ENCODE peak calls at places on chromosome 1, in seven cellular contexts. S is WTC11, L is NCI-H1092 treated with DMSO at 0.1 percent for 48 hours, E is heart right ventricle, J is stromal cell of bone marrow, H is AG09319, F is endothelial cell. P is an unnamed sample.

GRCh38 chr1:27331922-27332321 is 9.9 kb upstream of the SYTL1 start:
- DNase-seq in J (no peak), F (no peak), H (no peak), S (no peak), L (no peak), E (no peak), P (no peak)

GRCh38 chr1:94081566-94082344 is 39.2 kb downstream of the ABCA4 start:
- DNase-seq in F (no peak), E (no peak), J (peak), L (no peak), S (no peak), H (peak), P (peak)

GRCh38 chr1:104488296-104489015 is 738.8 kb downstream of the AMY1C start:
- DNase-seq in S (no peak), F (no peak), L (no peak), E (no peak), J (no peak), H (no peak), P (no peak)

GRCh38 chr1:185477638-185478216 is 160.7 kb upstream of the IVNS1ABP start:
- DNase-seq in F (no peak), S (no peak), L (peak), E (no peak), J (no peak), H (no peak), P (no peak)

GRCh38 chr1:228420968-228421826 is 4.5 kb upstream of the TRIM17 start:
- DNase-seq in S (no peak), L (no peak), F (no peak), E (no peak), J (no peak), H (no peak), P (no peak)

GRCh38 chr1:179142889-179143299 is 61.0 kb downstream of the TOR3A start:
- DNase-seq in L (no peak), F (peak), E (no peak), H (peak), J (peak), S (no peak), P (peak)

GRCh38 chr1:48853006-48853405 is 76.3 kb upstream of the BEND5 start:
- DNase-seq in H (peak), L (no peak), F (no peak), E (no peak), S (no peak), J (peak), P (peak)

GRCh38 chr1:244280221-244280620 is 171.5 kb downstream of the ADSS2 start:
- DNase-seq in H (no peak), L (no peak), E (no peak), F (no peak), J (no peak), S (no peak), P (no peak)

GRCh38 chr1:167524651-167525050 is 6.3 kb upstream of the CD247 start:
- DNase-seq in F (no peak), J (no peak), E (no peak), L (no peak), H (no peak), S (no peak), P (no peak)

GRCh38 chr1:45974541-45975269 is 157.7 kb downstream of the PIK3R3 start:
- DNase-seq in E (no peak), J (no peak), H (no peak), L (no peak), S (no peak), F (no peak), P (no peak)

GRCh38 chr1:214106375-214106774 is 118.6 kb downstream of the PROX1 start:
- DNase-seq in L (no peak), S (no peak), F (no peak), H (no peak), J (no peak), E (no peak), P (no peak)

GRCh38 chr1:10796029-10796944 is at the start of gene CASZ1:
- DNase-seq in F (peak), S (peak), E (peak), J (peak), L (peak), H (peak), P (peak)

GRCh38 chr1:101139130-101139529 is 97.7 kb upstream of the S1PR1 start:
- DNase-seq in H (no peak), S (no peak), J (peak), F (no peak), L (no peak), E (no peak), P (no peak)

GRCh38 chr1:171083222-171083621 is 7.5 kb upstream of the FMO3 start:
- DNase-seq in E (no peak), J (no peak), H (no peak), L (peak), S (no peak), F (no peak), P (no peak)

GRCh38 chr1:220113136-220113695 is 19.3 kb downstream of the IARS2 start:
- DNase-seq in E (no peak), S (no peak), J (no peak), H (no peak), L (no peak), F (no peak), P (no peak)

GRCh38 chr1:220326578-220326977 is 54.3 kb upstream of the RAB3GAP2 start:
- DNase-seq in J (no peak), F (no peak), E (no peak), H (no peak), L (no peak), S (no peak), P (no peak)

GRCh38 chr1:156060937-156061636 is at the start of gene RAB25:
- DNase-seq in S (peak), L (no peak), H (no peak), E (no peak), J (no peak), F (no peak), P (no peak)

GRCh38 chr1:233006108-233006507 is 55.7 kb downstream of the NTPCR start:
- DNase-seq in H (no peak), S (no peak), L (no peak), E (no peak), F (no peak), J (no peak), P (no peak)

GRCh38 chr1:93734999-93735398 is 53.4 kb upstream of the BCAR3 start:
- DNase-seq in L (no peak), E (no peak), J (no peak), H (no peak), S (no peak), F (no peak), P (no peak)

GRCh38 chr1:14142397-14143095 is 442.6 kb downstream of the PRDM2 start:
- DNase-seq in J (no peak), S (no peak), F (no peak), L (peak), H (no peak), E (no peak), P (no peak)

GRCh38 chr1:156804572-156805243 is 11.9 kb downstream of the SH2D2A start:
- DNase-seq in L (peak), H (no peak), F (no peak), J (no peak), S (no peak), E (no peak), P (no peak)

GRCh38 chr1:181081399-181081798 is 7.1 kb upstream of the IER5 start:
- DNase-seq in J (no peak), H (no peak), L (peak), F (no peak), S (no peak), E (no peak), P (no peak)

GRCh38 chr1:209983953-209984352 is 45.9 kb downstream of the SYT14 start:
- DNase-seq in L (no peak), H (no peak), S (no peak), E (no peak), F (no peak), J (no peak), P (no peak)

GRCh38 chr1:21625390-21626190 is 43.6 kb downstream of the RAP1GAP start:
- DNase-seq in J (no peak), E (no peak), F (no peak), L (peak), S (no peak), H (no peak), P (no peak)

GRCh38 chr1:236774926-236775325 is 20.2 kb upstream of the MTR start:
- DNase-seq in F (no peak), H (no peak), S (no peak), L (peak), J (peak), E (no peak), P (no peak)

P was measured in skeletal muscle cell.